ENCODE peak calls at places on chromosome 1, in four cellular contexts. One of them, this sample, is unnamed.

GRCh38 chr1:84691139-84691783 is 1.0 kb upstream of the SSX2IP start:
- DNase-seq in tibial nerve: no peak
- DNase-seq in MCF 10A: no peak
- DNase-seq in cardiac muscle cell: no peak
- DNase-seq in this sample: no peak

GRCh38 chr1:183027791-183028190 is 4.6 kb downstream of the LAMC1 start:
- DNase-seq in tibial nerve: no peak
- DNase-seq in MCF 10A: no peak
- DNase-seq in cardiac muscle cell: no peak
- DNase-seq in this sample: no peak

GRCh38 chr1:173329747-173330146 is 122.6 kb upstream of the TNFSF4 start:
- DNase-seq in tibial nerve: no peak
- DNase-seq in MCF 10A: peak; percentile 47
- DNase-seq in cardiac muscle cell: no peak
- DNase-seq in this sample: no peak

GRCh38 chr1:230922620-230923019 is 54.3 kb upstream of the C1orf198 start:
- DNase-seq in tibial nerve: no peak
- DNase-seq in MCF 10A: no peak
- DNase-seq in cardiac muscle cell: peak; percentile 11
- DNase-seq in this sample: no peak

GRCh38 chr1:87052400-87052799 is 138.0 kb downstream of the HS2ST1 start:
- DNase-seq in tibial nerve: no peak
- DNase-seq in MCF 10A: no peak
- DNase-seq in cardiac muscle cell: no peak
- DNase-seq in this sample: no peak

GRCh38 chr1:57770772-57771171 is 346.9 kb upstream of the DAB1 start:
- DNase-seq in tibial nerve: no peak
- DNase-seq in MCF 10A: peak; percentile 14
- DNase-seq in cardiac muscle cell: no peak
- DNase-seq in this sample: no peak

GRCh38 chr1:29461115-29461739 is 224.9 kb downstream of the PTPRU start:
- DNase-seq in tibial nerve: no peak
- DNase-seq in MCF 10A: no peak
- DNase-seq in cardiac muscle cell: no peak
- DNase-seq in this sample: no peak

GRCh38 chr1:65881070-65881594 is 88.4 kb downstream of the PDE4B start:
- DNase-seq in tibial nerve: no peak
- DNase-seq in MCF 10A: no peak
- DNase-seq in cardiac muscle cell: no peak
- DNase-seq in this sample: no peak

GRCh38 chr1:162732566-162733335 is 57.8 kb upstream of the HSD17B7 start:
- DNase-seq in tibial nerve: no peak
- DNase-seq in MCF 10A: no peak
- DNase-seq in cardiac muscle cell: no peak
- DNase-seq in this sample: no peak

GRCh38 chr1:48744032-48744431 is 32.7 kb downstream of the BEND5 start:
- DNase-seq in tibial nerve: no peak
- DNase-seq in MCF 10A: no peak
- DNase-seq in cardiac muscle cell: no peak
- DNase-seq in this sample: no peak

GRCh38 chr1:51733793-51734522 is 117.1 kb downstream of the OSBPL9 start:
- DNase-seq in tibial nerve: no peak
- DNase-seq in MCF 10A: no peak
- DNase-seq in cardiac muscle cell: no peak
- DNase-seq in this sample: no peak

GRCh38 chr1:230186003-230186863 is 119.2 kb downstream of the GALNT2 start:
- DNase-seq in tibial nerve: no peak
- DNase-seq in MCF 10A: peak; percentile 99
- DNase-seq in cardiac muscle cell: no peak
- DNase-seq in this sample: no peak

GRCh38 chr1:235930543-235930942 is 63.8 kb upstream of the LYST start:
- DNase-seq in tibial nerve: no peak
- DNase-seq in MCF 10A: no peak
- DNase-seq in cardiac muscle cell: no peak
- DNase-seq in this sample: no peak

GRCh38 chr1:11441211-11441952 is 37.6 kb upstream of the DISP3 start:
- DNase-seq in tibial nerve: no peak
- DNase-seq in MCF 10A: no peak
- DNase-seq in cardiac muscle cell: no peak
- DNase-seq in this sample: no peak

GRCh38 chr1:5559078-5559477 is 433.1 kb downstream of the NPHP4 start:
- DNase-seq in tibial nerve: no peak
- DNase-seq in MCF 10A: no peak
- DNase-seq in cardiac muscle cell: no peak
- DNase-seq in this sample: no peak

GRCh38 chr1:53685272-53686051 is 53.5 kb downstream of the GLIS1 start:
- DNase-seq in tibial nerve: no peak
- DNase-seq in MCF 10A: no peak
- DNase-seq in cardiac muscle cell: no peak
- DNase-seq in this sample: no peak

GRCh38 chr1:159653201-159653600 is 61.2 kb downstream of the CRP start:
- DNase-seq in tibial nerve: no peak
- DNase-seq in MCF 10A: no peak
- DNase-seq in cardiac muscle cell: no peak
- DNase-seq in this sample: no peak

GRCh38 chr1:89610457-89610991 is 22.4 kb upstream of the LRRC8C start:
- DNase-seq in tibial nerve: no peak
- DNase-seq in MCF 10A: no peak
- DNase-seq in cardiac muscle cell: no peak
- DNase-seq in this sample: peak; percentile 19

GRCh38 chr1:7373936-7374760 is 396.9 kb upstream of the VAMP3 start:
- DNase-seq in tibial nerve: no peak
- DNase-seq in MCF 10A: no peak
- DNase-seq in cardiac muscle cell: no peak
- DNase-seq in this sample: no peak

GRCh38 chr1:88876573-88877335 is 14.6 kb downstream of the GTF2B start:
- DNase-seq in tibial nerve: no peak
- DNase-seq in MCF 10A: no peak
- DNase-seq in cardiac muscle cell: no peak
- DNase-seq in this sample: no peak

GRCh38 chr1:212368073-212368484 is 46.6 kb downstream of the PACC1 start:
- DNase-seq in tibial nerve: peak; percentile 53
- DNase-seq in MCF 10A: peak; percentile 93
- DNase-seq in cardiac muscle cell: peak; percentile 77
- DNase-seq in this sample: peak; percentile 32

GRCh38 chr1:158374864-158375263 is 21.2 kb downstream of the CD1E start:
- DNase-seq in tibial nerve: no peak
- DNase-seq in MCF 10A: no peak
- DNase-seq in cardiac muscle cell: no peak
- DNase-seq in this sample: no peak

GRCh38 chr1:60825593-60825992 is 256.8 kb upstream of the NFIA start:
- DNase-seq in tibial nerve: no peak
- DNase-seq in MCF 10A: no peak
- DNase-seq in cardiac muscle cell: no peak
- DNase-seq in this sample: no peak
- TF ChIP-seq CTCF in tibial nerve: no peak
- TF ChIP-seq CTCF in MCF 10A: no peak
- TF ChIP-seq CTCF in cardiac muscle cell: peak; percentile 14
- TF ChIP-seq CTCF in this sample: no peak

GRCh38 chr1:64497484-64497883 is 27.6 kb downstream of the CACHD1 start:
- DNase-seq in tibial nerve: no peak
- DNase-seq in MCF 10A: no peak
- DNase-seq in cardiac muscle cell: no peak
- DNase-seq in this sample: no peak

GRCh38 chr1:64499011-64499410 is 29.1 kb downstream of the CACHD1 start:
- DNase-seq in tibial nerve: no peak
- DNase-seq in MCF 10A: no peak
- DNase-seq in cardiac muscle cell: no peak
- DNase-seq in this sample: no peak

GRCh38 chr1:64493864-64494263 is 23.9 kb downstream of the CACHD1 start:
- DNase-seq in tibial nerve: no peak
- DNase-seq in MCF 10A: no peak
- DNase-seq in cardiac muscle cell: peak; percentile 46
- DNase-seq in this sample: no peak

GRCh38 chr1:64494659-64495058 is 24.7 kb downstream of the CACHD1 start:
- DNase-seq in tibial nerve: no peak
- DNase-seq in MCF 10A: no peak
- DNase-seq in cardiac muscle cell: no peak
- DNase-seq in this sample: no peak

DNA sequence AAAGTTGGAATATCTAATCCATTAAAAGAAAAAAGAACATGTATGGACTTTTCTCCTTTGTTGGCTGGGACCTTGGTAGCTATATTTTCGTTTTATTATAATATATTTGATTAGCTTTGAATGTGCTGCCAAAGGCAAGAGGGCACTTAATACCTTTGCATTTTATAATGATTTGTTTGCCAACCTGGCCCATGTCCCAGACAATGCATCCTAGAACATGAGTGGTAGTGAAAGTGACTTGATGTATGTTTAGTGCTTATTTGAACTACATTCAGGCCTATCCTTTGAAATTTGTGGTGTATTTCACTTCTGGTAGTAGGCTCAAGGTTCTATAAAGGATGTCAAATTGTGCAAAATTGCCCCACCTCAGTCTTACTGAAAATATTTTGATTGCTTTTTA is 25.9 kb downstream of the CACHD1 start:
- DNase-seq in tibial nerve: no peak
- DNase-seq in MCF 10A: no peak
- DNase-seq in cardiac muscle cell: no peak
- DNase-seq in this sample: no peak
- TF ChIP-seq CTCF in tibial nerve: no peak
- TF ChIP-seq CTCF in MCF 10A: no peak
- TF ChIP-seq CTCF in cardiac muscle cell: no peak
- TF ChIP-seq CTCF in this sample: no peak

GRCh38 chr1:233373226-233373625 is 45.7 kb downstream of the MAP3K21 start:
- DNase-seq in tibial nerve: no peak
- DNase-seq in MCF 10A: no peak
- DNase-seq in cardiac muscle cell: no peak
- DNase-seq in this sample: no peak

GRCh38 chr1:233379869-233380438 is 52.4 kb downstream of the MAP3K21 start:
- DNase-seq in tibial nerve: no peak
- DNase-seq in MCF 10A: no peak
- DNase-seq in cardiac muscle cell: no peak
- DNase-seq in this sample: no peak

GRCh38 chr1:233372218-233373125 is 44.9 kb downstream of the MAP3K21 start:
- DNase-seq in tibial nerve: no peak
- DNase-seq in MCF 10A: no peak
- DNase-seq in cardiac muscle cell: no peak
- DNase-seq in this sample: no peak

GRCh38 chr1:233375653-233376052 is 48.1 kb downstream of the MAP3K21 start:
- DNase-seq in tibial nerve: no peak
- DNase-seq in MCF 10A: no peak
- DNase-seq in cardiac muscle cell: no peak
- DNase-seq in this sample: no peak

GRCh38 chr1:233376711-233377110 is 49.2 kb downstream of the MAP3K21 start:
- DNase-seq in tibial nerve: no peak
- DNase-seq in MCF 10A: peak; percentile 33
- DNase-seq in cardiac muscle cell: no peak
- DNase-seq in this sample: no peak
- TF ChIP-seq CTCF in tibial nerve: no peak
- TF ChIP-seq CTCF in MCF 10A: peak; percentile 15
- TF ChIP-seq CTCF in cardiac muscle cell: no peak
- TF ChIP-seq CTCF in this sample: no peak

DNA sequence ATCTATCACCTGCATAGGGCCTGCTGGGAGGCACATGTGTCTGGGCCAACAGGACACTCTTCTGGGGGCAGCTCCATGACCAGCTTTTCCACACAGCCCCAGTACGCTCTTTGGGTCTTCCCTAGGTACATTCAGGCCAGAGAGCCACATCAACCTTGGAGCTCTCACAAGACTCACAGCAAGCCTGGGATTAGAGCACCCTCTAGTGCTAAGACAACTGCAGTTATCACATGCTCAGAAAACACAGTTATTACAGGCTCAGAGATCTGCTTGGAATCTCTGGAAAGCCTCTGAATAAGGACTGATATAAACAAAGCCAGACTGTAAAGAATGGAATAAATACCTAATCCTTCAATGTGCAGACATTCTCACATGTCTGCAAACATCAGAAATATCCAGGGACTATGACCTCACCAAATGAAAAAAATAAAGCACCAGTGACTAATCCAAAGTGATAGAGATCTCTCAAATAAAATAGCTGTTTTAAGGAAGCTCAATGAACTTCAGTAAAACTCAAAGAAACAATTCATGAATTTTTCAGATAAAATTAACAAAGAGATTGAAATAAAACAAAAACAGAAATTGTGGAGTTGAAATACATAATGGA is 563.9 kb upstream of the NR5A2 start:
- DNase-seq in tibial nerve: no peak
- DNase-seq in MCF 10A: peak; percentile 80
- DNase-seq in cardiac muscle cell: peak; percentile 22
- DNase-seq in this sample: no peak
- TF ChIP-seq CTCF in tibial nerve: no peak
- TF ChIP-seq CTCF in MCF 10A: peak; percentile 79
- TF ChIP-seq CTCF in cardiac muscle cell: peak; percentile 77
- TF ChIP-seq CTCF in this sample: peak; percentile 29

GRCh38 chr1:20216574-20216973 is 30.3 kb upstream of the PLA2G2C start:
- DNase-seq in tibial nerve: no peak
- DNase-seq in MCF 10A: peak; percentile 43
- DNase-seq in cardiac muscle cell: no peak
- DNase-seq in this sample: no peak
- TF ChIP-seq CTCF in tibial nerve: no peak
- TF ChIP-seq CTCF in MCF 10A: peak; percentile 26
- TF ChIP-seq CTCF in cardiac muscle cell: peak; percentile 50
- TF ChIP-seq CTCF in this sample: no peak